ENCODE peak calls at places on chromosome 4, in seven cellular contexts. N is activated naive CD8-positive, alpha-beta T cell treated with anti-CD3 and anti-CD28 coated beads, Interleukin-2, amount 50 U/mL, for 24 hours; F is HFFc6; J is T-cell; O is GM12891; W is Right ventricle myocardium inferior; A is psoas muscle. M is an unnamed sample.

GRCh38 chr4:126213996-126214395 is 899.2 kb downstream of the FAT4 start:
- DNase-seq in J (no peak), N (no peak), O (no peak), F (no peak), A (no peak), W (no peak), M (no peak)

GRCh38 chr4:92210906-92211305 is 92.9 kb upstream of the GRID2 start:
- DNase-seq in A (no peak), N (no peak), J (no peak), W (no peak), O (no peak), F (no peak), M (no peak)

GRCh38 chr4:6195602-6196319 is 4.6 kb downstream of the JAKMIP1 start:
- DNase-seq in W (no peak), F (no peak), N (no peak), A (no peak), O (no peak), J (no peak), M (no peak)

GRCh38 chr4:183722738-183723560 is 63.9 kb downstream of the TRAPPC11 start:
- DNase-seq in J (peak; percentile 41), A (peak; percentile 74), W (peak; percentile 76), N (peak; percentile 46), O (peak; percentile 61), F (peak; percentile 29), M (peak; percentile 22)

GRCh38 chr4:113692809-113693411 is 68.6 kb downstream of the CAMK2D start:
- DNase-seq in W (no peak), F (no peak), N (no peak), O (no peak), J (no peak), A (no peak), M (no peak)

GRCh38 chr4:107519057-107519456 is 201.0 kb downstream of the PAPSS1 start:
- DNase-seq in A (no peak), O (no peak), F (peak; percentile 9), N (no peak), W (no peak), J (no peak), M (no peak)

GRCh38 chr4:87497141-87497540 is 32.0 kb downstream of the SPARCL1 start:
- DNase-seq in O (no peak), J (no peak), A (no peak), N (peak; percentile 29), F (no peak), W (no peak), M (no peak)

GRCh38 chr4:33086351-33086900 is 2366.3 kb downstream of the PCDH7 start:
- DNase-seq in N (no peak), F (no peak), O (no peak), W (no peak), A (no peak), J (no peak), M (no peak)

GRCh38 chr4:183801460-183802168 is 103.5 kb upstream of the STOX2 start:
- DNase-seq in J (no peak), F (no peak), W (no peak), O (no peak), A (no peak), N (no peak), M (no peak)

GRCh38 chr4:2930821-2931764 is 32.1 kb downstream of the NOP14 start:
- DNase-seq in N (no peak), W (peak; percentile 68), A (peak; percentile 75), O (no peak), J (no peak), F (no peak), M (no peak)

GRCh38 chr4:87807402-87807801 is 8.0 kb downstream of the IBSP start:
- DNase-seq in O (no peak), A (no peak), F (no peak), N (no peak), W (no peak), J (no peak), M (no peak)

GRCh38 chr4:7651461-7651921 is 216.8 kb upstream of the PSAPL1 start:
- DNase-seq in J (no peak), W (no peak), O (no peak), F (no peak), A (peak; percentile 64), N (no peak), M (no peak)

GRCh38 chr4:98603683-98604573 is 54.5 kb downstream of the TSPAN5 start:
- DNase-seq in J (no peak), A (no peak), O (no peak), W (no peak), F (peak; percentile 41), N (no peak), M (no peak)

GRCh38 chr4:53928825-53929224 is 135.6 kb downstream of the CHIC2 start:
- DNase-seq in W (no peak), F (no peak), J (no peak), O (no peak), A (no peak), N (no peak), M (no peak)

GRCh38 chr4:158850800-158851644 is 82.2 kb downstream of the FNIP2 start:
- DNase-seq in N (no peak), J (no peak), A (no peak), F (peak; percentile 28), W (no peak), O (no peak), M (no peak)

GRCh38 chr4:10741221-10741620 is 56.7 kb upstream of the CLNK start:
- DNase-seq in A (no peak), J (no peak), O (no peak), F (no peak), N (no peak), W (no peak), M (no peak)

GRCh38 chr4:11468901-11469300 is 40.2 kb upstream of the HS3ST1 start:
- DNase-seq in N (no peak), A (no peak), J (no peak), F (no peak), W (no peak), O (no peak), M (no peak)

GRCh38 chr4:6855692-6856297 is 53.8 kb upstream of the TBC1D14 start:
- DNase-seq in W (no peak), O (no peak), F (peak; percentile 76), N (peak; percentile 13), J (no peak), A (no peak), M (no peak)

GRCh38 chr4:182748283-182748682 is 168.9 kb downstream of the DCTD start:
- DNase-seq in A (no peak), W (no peak), O (no peak), N (no peak), J (no peak), F (no peak), M (no peak)